ENCODE peak calls at places on chromosomes 3 and 15, in nine cellular contexts. R is fibroblast of pulmonary artery; I is NCI-H2029 treated with DMSO at 0.1 percent for 48 hours; B is GM04504; Q is stimulated activated CD8-positive, alpha-beta memory T cell treated with anti-CD3 and anti-CD28 coated beads, Interleukin-7, amount 100 ng/mL, for 1 hour; Z is right cardiac atrium; J is stimulated activated CD4-positive, alpha-beta T cell treated with anti-CD3 and anti-CD28 coated beads, Interleukin-15, amount 100 ng/mL, for 1 hour; Y is D341Med; N is fibroblast of lung. G is an unnamed sample.

GRCh38 chr15:58308742-58309355 is 122.9 kb upstream of the LIPC start:
- DNase-seq in R (no peak), I (no peak), B (no peak), Q (no peak), Z (no peak), J (no peak), Y (no peak), N (no peak), G (no peak)

GRCh38 chr3:30631237-30631961 is 25.0 kb downstream of the TGFBR2 start:
- DNase-seq in R (peak), I (no peak), B (no peak), Q (no peak), Z (no peak), J (no peak), Y (no peak), N (peak), G (no peak)

GRCh38 chr15:91891788-91892187 is 38.3 kb downstream of the SLCO3A1 start:
- DNase-seq in R (no peak), I (peak), B (no peak), Q (no peak), Z (peak), J (no peak), Y (no peak), N (no peak), G (no peak)

GRCh38 chr15:85773916-85774315 is 20.8 kb downstream of the KLHL25 start:
- DNase-seq in R (no peak), I (no peak), B (no peak), Q (no peak), Z (peak), J (no peak), Y (no peak), N (no peak), G (no peak)

GRCh38 chr3:46907271-46907670 is 29.8 kb downstream of the PTH1R start:
- DNase-seq in R (no peak), I (no peak), B (no peak), Q (no peak), Z (peak), J (no peak), Y (no peak), N (no peak), G (no peak)

GRCh38 chr3:64214002-64214696 is 11.1 kb downstream of the PRICKLE2 start:
- DNase-seq in R (peak), I (no peak), B (no peak), Q (no peak), Z (peak), J (no peak), Y (no peak), N (peak), G (no peak)

GRCh38 chr3:43505351-43505750 is 116.5 kb downstream of the ANO10 start:
- DNase-seq in R (no peak), I (no peak), B (no peak), Q (no peak), Z (no peak), J (no peak), Y (no peak), N (peak), G (no peak)

GRCh38 chr3:39146611-39147373 is 6.6 kb downstream of the CSRNP1 start:
- DNase-seq in R (peak), I (no peak), B (peak), Q (no peak), Z (peak), J (peak), Y (peak), N (peak), G (peak)

GRCh38 chr3:70970952-70971351 is 612.6 kb downstream of the FOXP1 start:
- DNase-seq in R (no peak), I (no peak), B (no peak), Q (no peak), Z (no peak), J (no peak), Y (no peak), N (no peak), G (no peak)

GRCh38 chr15:93028632-93029612 is 60.1 kb downstream of the RGMA start:
- DNase-seq in R (peak), I (no peak), B (peak), Q (no peak), Z (peak), J (no peak), Y (no peak), N (peak), G (peak)

G was measured in osteocyte.